ENCODE peak calls at places on chromosomes 1 and 21, in five cellular contexts. One of them, this sample, is unnamed. For H3K27me3 and H3K4me1, the result is how much of the 10 kb centered on the place peaks cover.

GRCh38 chr1:70509996-70510876 is 99.2 kb downstream of the CTH start:
- DNase-seq in IMR-90: peak
- DNase-seq in heart left ventricle: no peak
- DNase-seq in cardiac muscle cell: peak
- DNase-seq in neural progenitor cell: peak
- DNase-seq in this sample: no peak

GRCh38 chr1:38353956-38354355 is 307.4 kb upstream of the POU3F1 start:
- DNase-seq in IMR-90: no peak
- DNase-seq in heart left ventricle: no peak
- DNase-seq in cardiac muscle cell: no peak
- DNase-seq in neural progenitor cell: no peak
- DNase-seq in this sample: no peak

GRCh38 chr21:24259241-24259640 is 1348.0 kb downstream of the MRPL39 start:
- DNase-seq in IMR-90: peak
- DNase-seq in heart left ventricle: no peak
- DNase-seq in cardiac muscle cell: no peak
- DNase-seq in neural progenitor cell: no peak
- DNase-seq in this sample: no peak

GRCh38 chr1:56017336-56017735 is 562.0 kb downstream of the PLPP3 start:
- DNase-seq in IMR-90: peak
- DNase-seq in heart left ventricle: no peak
- DNase-seq in cardiac muscle cell: no peak
- DNase-seq in neural progenitor cell: no peak
- DNase-seq in this sample: no peak

GRCh38 chr1:168709407-168709891 is 19.6 kb downstream of the DPT start:
- DNase-seq in IMR-90: peak
- DNase-seq in heart left ventricle: peak
- DNase-seq in cardiac muscle cell: peak
- DNase-seq in neural progenitor cell: peak
- DNase-seq in this sample: no peak

GRCh38 chr1:7613106-7613850 is 157.8 kb upstream of the VAMP3 start:
- DNase-seq in IMR-90: no peak
- DNase-seq in heart left ventricle: peak
- DNase-seq in cardiac muscle cell: no peak
- DNase-seq in neural progenitor cell: no peak
- DNase-seq in this sample: no peak

GRCh38 chr1:7042322-7043231 is 257.3 kb downstream of the CAMTA1 start:
- DNase-seq in IMR-90: peak
- DNase-seq in heart left ventricle: no peak
- DNase-seq in cardiac muscle cell: peak
- DNase-seq in neural progenitor cell: peak
- DNase-seq in this sample: no peak

GRCh38 chr1:109807822-109808680 is 44.3 kb upstream of the EPS8L3 start:
- DNase-seq in IMR-90: peak
- DNase-seq in heart left ventricle: no peak
- DNase-seq in cardiac muscle cell: no peak
- DNase-seq in neural progenitor cell: no peak
- DNase-seq in this sample: peak

GRCh38 chr1:243422362-243422761 is 166.5 kb downstream of the SDCCAG8 start:
- DNase-seq in IMR-90: no peak
- DNase-seq in heart left ventricle: no peak
- DNase-seq in cardiac muscle cell: no peak
- DNase-seq in neural progenitor cell: no peak
- DNase-seq in this sample: no peak

GRCh38 chr1:43039228-43040055 is 80.8 kb upstream of the SLC2A1 start:
- DNase-seq in IMR-90: no peak
- DNase-seq in heart left ventricle: no peak
- DNase-seq in cardiac muscle cell: no peak
- DNase-seq in neural progenitor cell: no peak
- DNase-seq in this sample: no peak

GRCh38 chr1:86441997-86442396 is 18.0 kb downstream of the CLCA2 start:
- DNase-seq in IMR-90: no peak
- DNase-seq in heart left ventricle: no peak
- DNase-seq in cardiac muscle cell: no peak
- DNase-seq in neural progenitor cell: no peak
- DNase-seq in this sample: no peak

GRCh38 chr21:43196789-43197188 is 28.0 kb downstream of the CRYAA start:
- DNase-seq in IMR-90: no peak
- DNase-seq in heart left ventricle: no peak
- DNase-seq in cardiac muscle cell: no peak
- DNase-seq in neural progenitor cell: peak
- DNase-seq in this sample: peak

GRCh38 chr1:30670195-30671060 is 53.0 kb downstream of the MATN1 start:
- DNase-seq in IMR-90: peak
- DNase-seq in heart left ventricle: no peak
- DNase-seq in cardiac muscle cell: no peak
- DNase-seq in neural progenitor cell: no peak
- DNase-seq in this sample: peak

GRCh38 chr1:89085781-89086180 is 20.8 kb upstream of the GBP1 start:
- DNase-seq in IMR-90: peak
- DNase-seq in heart left ventricle: no peak
- DNase-seq in cardiac muscle cell: peak
- DNase-seq in neural progenitor cell: no peak
- DNase-seq in this sample: no peak

GRCh38 chr1:210464519-210465039 is 135.9 kb downstream of the HHAT start:
- DNase-seq in IMR-90: peak
- DNase-seq in heart left ventricle: no peak
- DNase-seq in cardiac muscle cell: no peak
- DNase-seq in neural progenitor cell: no peak
- DNase-seq in this sample: peak

GRCh38 chr1:28064064-28064463 is 24.3 kb downstream of the EYA3 start:
- DNase-seq in IMR-90: peak
- DNase-seq in heart left ventricle: no peak
- DNase-seq in cardiac muscle cell: no peak
- DNase-seq in neural progenitor cell: no peak
- DNase-seq in this sample: no peak

GRCh38 chr1:35573198-35573775 is at the start of gene TFAP2E:
- DNase-seq in IMR-90: no peak
- DNase-seq in heart left ventricle: peak
- DNase-seq in cardiac muscle cell: peak
- DNase-seq in neural progenitor cell: peak
- DNase-seq in this sample: peak

GRCh38 chr1:19087737-19088594 is 122.1 kb downstream of the UBR4 start:
- DNase-seq in IMR-90: peak
- DNase-seq in heart left ventricle: no peak
- DNase-seq in cardiac muscle cell: no peak
- DNase-seq in neural progenitor cell: no peak
- DNase-seq in this sample: no peak

GRCh38 chr1:58841455-58841854 is 57.6 kb upstream of the JUN start:
- DNase-seq in IMR-90: no peak
- DNase-seq in heart left ventricle: no peak
- DNase-seq in cardiac muscle cell: no peak
- DNase-seq in neural progenitor cell: peak
- DNase-seq in this sample: no peak

GRCh38 chr21:45935628-45936027 is 45.9 kb upstream of the COL6A1 start:
- DNase-seq in IMR-90: peak
- DNase-seq in heart left ventricle: no peak
- DNase-seq in cardiac muscle cell: peak
- DNase-seq in neural progenitor cell: peak
- DNase-seq in this sample: no peak

GRCh38 chr1:147167361-147167760 is 4.9 kb downstream of the PRKAB2 start:
- DNase-seq in IMR-90: peak
- DNase-seq in heart left ventricle: no peak
- DNase-seq in cardiac muscle cell: no peak
- DNase-seq in neural progenitor cell: no peak
- DNase-seq in this sample: no peak
- H3K27ac ChIP-seq in IMR-90: peak
- H3K27ac ChIP-seq in heart left ventricle: no peak
- H3K27ac ChIP-seq in cardiac muscle cell: no peak
- H3K27ac ChIP-seq in neural progenitor cell: no peak
- H3K27ac ChIP-seq in this sample: no peak

GRCh38 chr1:192803501-192803900 is 5.3 kb upstream of the RGS2 start:
- DNase-seq in IMR-90: no peak
- DNase-seq in heart left ventricle: no peak
- DNase-seq in cardiac muscle cell: no peak
- DNase-seq in neural progenitor cell: no peak
- DNase-seq in this sample: no peak
- H3K27me3 ChIP-seq in IMR-90: under half
- H3K27me3 ChIP-seq in heart left ventricle: under half
- H3K27me3 ChIP-seq in cardiac muscle cell: under half
- H3K27me3 ChIP-seq in neural progenitor cell: under half
- H3K27me3 ChIP-seq in this sample: under half

GRCh38 chr1:152907686-152908601 is at the start of gene IVL:
- DNase-seq in IMR-90: no peak
- DNase-seq in heart left ventricle: no peak
- DNase-seq in cardiac muscle cell: no peak
- DNase-seq in neural progenitor cell: no peak
- DNase-seq in this sample: no peak
- H3K4me1 ChIP-seq in IMR-90: under half
- H3K4me1 ChIP-seq in heart left ventricle: under half
- H3K4me1 ChIP-seq in cardiac muscle cell: under half
- H3K4me1 ChIP-seq in neural progenitor cell: under half
- H3K4me1 ChIP-seq in this sample: under half

GRCh38 chr1:154192476-154192875 is 576 bp upstream of the TPM3 start:
- DNase-seq in IMR-90: no peak
- DNase-seq in heart left ventricle: no peak
- DNase-seq in cardiac muscle cell: no peak
- DNase-seq in neural progenitor cell: no peak
- DNase-seq in this sample: no peak

GRCh38 chr1:154186852-154187501 is 4.9 kb downstream of the TPM3 start:
- DNase-seq in IMR-90: no peak
- DNase-seq in heart left ventricle: no peak
- DNase-seq in cardiac muscle cell: no peak
- DNase-seq in neural progenitor cell: no peak
- DNase-seq in this sample: no peak

GRCh38 chr1:154193821-154194220 is 1.9 kb upstream of the TPM3 start:
- DNase-seq in IMR-90: no peak
- DNase-seq in heart left ventricle: no peak
- DNase-seq in cardiac muscle cell: no peak
- DNase-seq in neural progenitor cell: no peak
- DNase-seq in this sample: no peak

GRCh38 chr1:154191990-154192450 is at the start of gene TPM3:
- DNase-seq in IMR-90: no peak
- DNase-seq in heart left ventricle: no peak
- DNase-seq in cardiac muscle cell: no peak
- DNase-seq in neural progenitor cell: no peak
- DNase-seq in this sample: no peak

DNA sequence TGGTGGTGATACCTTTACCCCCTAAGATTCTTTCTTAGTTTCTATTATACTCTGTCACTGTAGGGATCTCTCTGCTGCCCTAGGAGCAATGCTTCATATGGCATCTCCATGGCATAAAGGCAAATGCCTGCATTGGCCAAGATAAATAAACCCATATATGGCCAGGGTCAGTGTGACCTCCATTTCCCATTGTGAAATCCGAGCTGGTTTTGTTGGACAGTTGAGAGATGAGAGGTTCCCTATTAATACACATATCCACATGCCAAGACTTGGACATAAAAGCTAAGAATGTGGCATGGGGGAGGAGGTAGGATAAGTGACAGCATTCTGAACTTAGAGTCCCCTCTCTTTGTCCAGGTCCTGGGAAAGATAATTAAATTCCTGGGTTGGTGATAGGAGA is 1.4 kb downstream of the TPM3 start:
- DNase-seq in IMR-90: peak
- DNase-seq in heart left ventricle: no peak
- DNase-seq in cardiac muscle cell: no peak
- DNase-seq in neural progenitor cell: no peak
- DNase-seq in this sample: no peak
- H3K27ac ChIP-seq in IMR-90: no peak
- H3K27ac ChIP-seq in heart left ventricle: no peak
- H3K27ac ChIP-seq in cardiac muscle cell: no peak
- H3K27ac ChIP-seq in neural progenitor cell: no peak
- H3K27ac ChIP-seq in this sample: no peak

DNA sequence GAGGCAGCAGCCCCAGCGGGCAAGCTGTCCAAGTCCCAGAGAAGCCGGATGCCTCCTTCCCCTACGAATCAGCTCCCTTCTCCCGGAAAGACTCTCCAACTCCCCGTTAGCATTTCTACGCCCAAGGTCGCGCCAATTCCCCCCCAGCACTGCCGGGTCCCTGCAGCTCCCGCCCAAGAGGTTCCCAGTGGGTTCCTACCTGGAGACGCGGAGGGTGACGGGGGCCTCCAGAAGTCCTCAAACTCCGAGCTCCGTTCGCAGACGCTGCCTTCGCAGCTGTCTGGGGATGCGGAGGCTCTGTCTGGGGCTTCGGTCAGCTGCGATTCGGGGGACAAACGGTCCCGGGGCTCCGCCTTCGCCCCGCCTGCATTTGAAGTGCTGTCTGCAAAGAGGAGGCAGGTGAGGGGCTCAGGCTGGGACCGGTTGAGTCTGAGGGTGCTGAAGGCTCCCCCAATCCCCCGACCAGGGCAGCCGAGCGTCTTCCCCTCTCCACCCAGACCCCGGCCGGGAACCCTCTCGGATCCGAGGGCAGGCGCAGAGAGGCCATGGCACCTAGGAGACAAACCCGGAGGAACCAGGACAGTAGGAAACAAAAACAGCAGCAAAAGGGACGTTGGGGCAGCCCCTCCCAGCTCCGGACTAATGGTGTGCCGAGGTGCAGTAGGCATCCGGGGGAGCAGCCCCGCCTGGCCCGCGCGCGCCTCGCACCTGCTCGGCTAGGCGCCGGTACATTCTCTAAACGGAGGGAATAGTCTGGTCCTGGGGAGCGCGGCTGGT is 3.9 kb downstream of the GFI1 start:
- DNase-seq in IMR-90: no peak
- DNase-seq in heart left ventricle: no peak
- DNase-seq in cardiac muscle cell: peak
- DNase-seq in neural progenitor cell: peak
- DNase-seq in this sample: peak
- H3K27me3 ChIP-seq in IMR-90: half or more
- H3K27me3 ChIP-seq in heart left ventricle: half or more
- H3K27me3 ChIP-seq in cardiac muscle cell: half or more
- H3K27me3 ChIP-seq in neural progenitor cell: half or more
- H3K27me3 ChIP-seq in this sample: half or more

DNA sequence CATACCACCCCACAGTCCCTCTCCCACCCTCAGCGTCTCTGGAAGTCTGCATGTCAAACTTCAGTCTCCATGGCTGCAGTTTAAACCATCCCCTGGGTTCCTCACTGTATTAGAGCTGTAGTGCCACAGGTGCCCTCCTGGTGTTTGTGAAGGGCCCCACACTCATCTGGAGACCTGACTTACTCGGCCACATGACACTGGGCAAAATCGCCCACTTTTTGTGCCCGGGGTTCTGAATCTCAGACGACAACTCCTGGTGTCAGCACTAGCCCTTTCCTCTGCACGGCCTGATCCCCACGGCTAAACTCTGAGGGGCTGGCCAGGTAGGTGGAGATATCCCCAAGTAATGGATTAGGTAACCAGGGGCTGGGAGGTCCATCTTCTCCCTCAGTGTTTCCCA is 6.5 kb downstream of the INKA2 start:
- DNase-seq in IMR-90: no peak
- DNase-seq in heart left ventricle: no peak
- DNase-seq in cardiac muscle cell: no peak
- DNase-seq in neural progenitor cell: no peak
- DNase-seq in this sample: no peak
- H3K4me1 ChIP-seq in IMR-90: under half
- H3K4me1 ChIP-seq in heart left ventricle: half or more
- H3K4me1 ChIP-seq in cardiac muscle cell: under half
- H3K4me1 ChIP-seq in neural progenitor cell: half or more
- H3K4me1 ChIP-seq in this sample: under half

GRCh38 chr1:232553050-232553754 is 76.7 kb downstream of the SIPA1L2 start:
- DNase-seq in IMR-90: peak
- DNase-seq in heart left ventricle: peak
- DNase-seq in cardiac muscle cell: peak
- DNase-seq in neural progenitor cell: no peak
- DNase-seq in this sample: no peak
- H3K27ac ChIP-seq in IMR-90: peak
- H3K27ac ChIP-seq in heart left ventricle: peak
- H3K27ac ChIP-seq in cardiac muscle cell: peak
- H3K27ac ChIP-seq in neural progenitor cell: no peak
- H3K27ac ChIP-seq in this sample: no peak